ENCODE peak calls at places on chromosomes 11 and 22, in ten cellular contexts. C is astrocyte of the hippocampus; N is KBM-7; G is EH; R is activated CD4-positive, alpha-beta T cell treated with anti-CD3 and anti-CD28 coated beads, Interleukin-2, amount 50 U/mL, for 48 hours; D is neural crest cell; K is fibroblast of pulmonary artery; X is activated naive CD4-positive, alpha-beta T cell; S is stimulated activated CD4-positive, alpha-beta T cell treated with anti-CD3 and anti-CD28 coated beads, Interleukin-2, amount 100 ng/mL, for 48 hours; I is DMS153. P is an unnamed sample.

GRCh38 chr22:44029069-44029468 is 5.0 kb downstream of the PARVB start:
- DNase-seq in R (no peak), D (no peak), S (no peak), G (no peak), X (no peak), I (no peak), N (no peak), K (no peak), C (no peak), P (no peak)

GRCh38 chr22:28716686-28717085 is 24.9 kb downstream of the CHEK2 start:
- DNase-seq in C (no peak), K (no peak), R (no peak), I (no peak), X (no peak), G (peak), N (no peak), D (no peak), S (no peak), P (no peak)

GRCh38 chr22:48772286-48772907 is 1055.3 kb downstream of the BRD1 start:
- DNase-seq in K (no peak), N (no peak), I (no peak), G (no peak), D (no peak), R (no peak), S (no peak), C (no peak), X (no peak), P (no peak)

GRCh38 chr11:17431139-17431538 is 42.7 kb upstream of the KCNJ11 start:
- DNase-seq in I (no peak), C (no peak), X (no peak), G (no peak), D (no peak), S (no peak), K (no peak), N (no peak), R (no peak), P (no peak)

GRCh38 chr22:17430298-17430900 is 61.1 kb downstream of the CECR2 start:
- DNase-seq in R (no peak), D (no peak), N (no peak), G (no peak), I (no peak), K (peak), X (no peak), C (no peak), S (no peak), P (peak)

GRCh38 chr22:48864748-48865147 is 962.9 kb downstream of the BRD1 start:
- DNase-seq in R (no peak), N (no peak), I (no peak), K (no peak), C (no peak), D (no peak), G (no peak), S (no peak), X (no peak), P (no peak)

GRCh38 chr11:9060700-9061111 is 30.7 kb downstream of the SCUBE2 start:
- DNase-seq in I (no peak), G (peak), S (peak), X (no peak), C (no peak), N (peak), K (no peak), R (peak), D (no peak), P (no peak)

GRCh38 chr22:25651332-25651731 is 86.9 kb downstream of the GRK3 start:
- DNase-seq in C (no peak), I (peak), N (peak), R (no peak), K (no peak), X (no peak), S (no peak), D (no peak), G (no peak), P (no peak)

GRCh38 chr22:46062971-46063631 is 86.1 kb upstream of the WNT7B start:
- DNase-seq in C (no peak), R (no peak), I (no peak), N (no peak), G (no peak), D (no peak), K (no peak), X (no peak), S (no peak), P (no peak)

GRCh38 chr22:20033045-20033706 is 12.3 kb downstream of the TANGO2 start:
- DNase-seq in R (no peak), I (no peak), D (no peak), K (no peak), S (no peak), C (no peak), N (no peak), X (no peak), G (no peak), P (no peak)

GRCh38 chr11:60786811-60787567 is 1.9 kb downstream of the MS4A10 start:
- DNase-seq in G (peak), X (no peak), I (no peak), N (no peak), K (peak), R (no peak), D (no peak), S (no peak), C (peak), P (no peak)

GRCh38 chr11:44171518-44171917 is 76.0 kb downstream of the EXT2 start:
- DNase-seq in R (no peak), S (no peak), I (no peak), K (no peak), X (no peak), D (no peak), C (peak), N (no peak), G (peak), P (peak)

GRCh38 chr22:19622061-19622441 is 92.3 kb upstream of the SEPTIN5 start:
- DNase-seq in N (no peak), G (no peak), R (no peak), D (no peak), I (no peak), S (no peak), K (no peak), X (no peak), C (no peak), P (no peak)

GRCh38 chr11:31026315-31026714 is 343.2 kb downstream of the DCDC1 start:
- DNase-seq in D (no peak), C (no peak), G (no peak), R (no peak), K (no peak), S (no peak), X (no peak), I (no peak), N (no peak), P (no peak)